ENCODE peak calls at places on chromosomes 13 and 19, in five cellular contexts. W is activated CD8-positive, alpha-beta memory T cell treated with anti-CD3 and anti-CD28 coated beads, Interleukin-2, amount 10 ng/mL, durations not matched to agents 7 days and 5 days; B is CD4-positive, CD25-positive, alpha-beta regulatory T cell; H is activated CD8-positive, alpha-beta T cell treated with anti-CD3 and anti-CD28 coated beads, Interleukin-2, amount 10 ng/mL, durations not matched to agents 7 days and 5 days; U is naive B cell. Y is an unnamed sample.

GRCh38 chr13:38990693-38991092 is at the start of gene STOML3:
- ATAC-seq in W (no peak), B (no peak), H (no peak), U (no peak), Y (no peak)

GRCh38 chr19:3095375-3096191 is 1.4 kb downstream of the GNA11 start:
- ATAC-seq in W (no peak), B (peak), H (no peak), U (peak), Y (no peak)

GRCh38 chr13:111972261-111972780 is 94.6 kb upstream of the SOX1 start:
- ATAC-seq in W (no peak), B (no peak), H (no peak), U (no peak), Y (no peak)

GRCh38 chr19:44955500-44956439 is 590 bp downstream of the CLPTM1 start:
- ATAC-seq in W (no peak), B (peak), H (no peak), U (peak), Y (peak)

GRCh38 chr13:84430441-84430840 is 548.2 kb upstream of the SLITRK1 start:
- ATAC-seq in W (no peak), B (no peak), H (no peak), U (no peak), Y (no peak)

GRCh38 chr19:21322528-21322927 is 6.7 kb downstream of the ZNF708 start:
- ATAC-seq in W (no peak), B (no peak), H (no peak), U (no peak), Y (no peak)

GRCh38 chr19:13164370-13165090 is 14.3 kb downstream of the IER2 start:
- ATAC-seq in W (no peak), B (no peak), H (no peak), U (peak), Y (peak)

GRCh38 chr13:21976159-21976558 is 305.3 kb downstream of the FGF9 start:
- ATAC-seq in W (no peak), B (no peak), H (no peak), U (no peak), Y (no peak)

GRCh38 chr19:18126097-18126496 is 26.9 kb upstream of the PIK3R2 start:
- ATAC-seq in W (no peak), B (no peak), H (no peak), U (no peak), Y (no peak)

GRCh38 chr13:24178847-24179845 is 18.6 kb downstream of the SPATA13 start:
- ATAC-seq in W (peak), B (no peak), H (no peak), U (no peak), Y (peak)

GRCh38 chr13:44756411-44756810 is 180.3 kb upstream of the TSC22D1 start:
- ATAC-seq in W (no peak), B (no peak), H (no peak), U (no peak), Y (no peak)

GRCh38 chr19:50007170-50007569 is 18.0 kb downstream of the VRK3 start:
- ATAC-seq in W (no peak), B (no peak), H (no peak), U (no peak), Y (no peak)

GRCh38 chr19:10379880-10380310 is 477 bp downstream of the TYK2 start:
- ATAC-seq in W (peak), B (no peak), H (peak), U (peak), Y (no peak)

GRCh38 chr19:2922987-2923386 is 21.8 kb downstream of the ZNF77 start:
- ATAC-seq in W (no peak), B (no peak), H (no peak), U (no peak), Y (peak)

GRCh38 chr19:42466521-42467436 is 24.0 kb upstream of the CXCL17 start:
- ATAC-seq in W (peak), B (no peak), H (peak), U (no peak), Y (no peak)

GRCh38 chr13:113110852-113111315 is 5.3 kb downstream of the F7 start:
- ATAC-seq in W (no peak), B (peak), H (no peak), U (no peak), Y (no peak)

GRCh38 chr13:97332725-97333124 is 101.2 kb upstream of the RAP2A start:
- ATAC-seq in W (no peak), B (no peak), H (no peak), U (no peak), Y (no peak)

GRCh38 chr13:92966900-92967299 is 259.7 kb upstream of the GPC6 start:
- ATAC-seq in W (no peak), B (no peak), H (no peak), U (no peak), Y (no peak)

GRCh38 chr13:39501711-39502324 is 101.2 kb downstream of the LHFPL6 start:
- ATAC-seq in W (no peak), B (no peak), H (no peak), U (no peak), Y (no peak)

GRCh38 chr13:99626461-99627082 is 125.3 kb downstream of the TM9SF2 start:
- ATAC-seq in W (no peak), B (no peak), H (no peak), U (no peak), Y (no peak)

GRCh38 chr13:42553098-42554046 is 20.6 kb upstream of the TNFSF11 start:
- ATAC-seq in W (no peak), B (no peak), H (no peak), U (no peak), Y (no peak)

GRCh38 chr19:19230999-19231398 is 19.2 kb downstream of the NCAN start:
- ATAC-seq in W (no peak), B (no peak), H (no peak), U (no peak), Y (no peak)

GRCh38 chr13:109631069-109631468 is 155.3 kb downstream of the IRS2 start:
- ATAC-seq in W (no peak), B (no peak), H (no peak), U (no peak), Y (no peak)

GRCh38 chr13:98315466-98315865 is 138.4 kb upstream of the RNF113B start:
- ATAC-seq in W (no peak), B (no peak), H (no peak), U (no peak), Y (no peak)

GRCh38 chr19:23906835-23907234 is 7.9 kb upstream of the ZNF726 start:
- ATAC-seq in W (no peak), B (no peak), H (no peak), U (no peak), Y (no peak)

GRCh38 chr13:74287672-74288169 is 153.5 kb upstream of the KLF12 start:
- ATAC-seq in W (peak), B (peak), H (peak), U (peak), Y (peak)

GRCh38 chr13:33875658-33876401 is 57.9 kb downstream of the RFC3 start:
- ATAC-seq in W (no peak), B (no peak), H (no peak), U (no peak), Y (no peak)

GRCh38 chr19:615619-616018 is 17.7 kb downstream of the POLRMT start:
- ATAC-seq in W (no peak), B (no peak), H (no peak), U (no peak), Y (no peak)

GRCh38 chr13:33349314-33349995 is 63.9 kb upstream of the STARD13 start:
- ATAC-seq in W (no peak), B (no peak), H (no peak), U (no peak), Y (peak)

GRCh38 chr13:41389580-41389979 is 67.8 kb upstream of the RGCC start:
- ATAC-seq in W (no peak), B (no peak), H (no peak), U (no peak), Y (no peak)

GRCh38 chr13:52862358-52863206 is 14.1 kb upstream of the PCDH8 start:
- ATAC-seq in W (no peak), B (no peak), H (no peak), U (no peak), Y (peak)

GRCh38 chr19:13039211-13039789 is 44.0 kb downstream of the NFIX start:
- ATAC-seq in W (no peak), B (no peak), H (no peak), U (no peak), Y (no peak)

Y was measured in esophagus mucosa.